ENCODE peak calls at places on chromosomes 5 and 9, in six cellular contexts. One of them, this sample, is unnamed.

GRCh38 chr5:169354263-169354662 is 53.3 kb upstream of the SLIT3 start:
- DNase-seq in H1: no peak
- DNase-seq in K562: no peak
- DNase-seq in SK-N-SH: no peak
- DNase-seq in GM12892: no peak
- DNase-seq in HepG2: no peak
- DNase-seq in this sample: no peak

GRCh38 chr5:87141544-87141943 is 126.1 kb upstream of the RASA1 start:
- DNase-seq in H1: no peak
- DNase-seq in K562: no peak
- DNase-seq in SK-N-SH: no peak
- DNase-seq in GM12892: no peak
- DNase-seq in HepG2: no peak
- DNase-seq in this sample: no peak

GRCh38 chr5:72337159-72337558 is 17.0 kb downstream of the PTCD2 start:
- DNase-seq in H1: no peak
- DNase-seq in K562: no peak
- DNase-seq in SK-N-SH: no peak
- DNase-seq in GM12892: no peak
- DNase-seq in HepG2: no peak
- DNase-seq in this sample: no peak

GRCh38 chr5:76601470-76601869 is 21.7 kb downstream of the F2RL2 start:
- DNase-seq in H1: no peak
- DNase-seq in K562: peak
- DNase-seq in SK-N-SH: peak
- DNase-seq in GM12892: no peak
- DNase-seq in HepG2: peak
- DNase-seq in this sample: peak

GRCh38 chr5:57749396-57749795 is 266.8 kb upstream of the ACTBL2 start:
- DNase-seq in H1: no peak
- DNase-seq in K562: no peak
- DNase-seq in SK-N-SH: no peak
- DNase-seq in GM12892: no peak
- DNase-seq in HepG2: no peak
- DNase-seq in this sample: no peak

GRCh38 chr5:54090495-54091084 is 219.8 kb downstream of the ARL15 start:
- DNase-seq in H1: no peak
- DNase-seq in K562: peak
- DNase-seq in SK-N-SH: no peak
- DNase-seq in GM12892: no peak
- DNase-seq in HepG2: peak
- DNase-seq in this sample: no peak

GRCh38 chr5:37724395-37725125 is 115.3 kb downstream of the GDNF start:
- DNase-seq in H1: no peak
- DNase-seq in K562: no peak
- DNase-seq in SK-N-SH: no peak
- DNase-seq in GM12892: no peak
- DNase-seq in HepG2: no peak
- DNase-seq in this sample: no peak

GRCh38 chr9:32886021-32886420 is 102.7 kb downstream of the TMEM215 start:
- DNase-seq in H1: no peak
- DNase-seq in K562: no peak
- DNase-seq in SK-N-SH: no peak
- DNase-seq in GM12892: no peak
- DNase-seq in HepG2: no peak
- DNase-seq in this sample: no peak

GRCh38 chr5:177141496-177141895 is 7.9 kb downstream of the NSD1 start:
- DNase-seq in H1: no peak
- DNase-seq in K562: no peak
- DNase-seq in SK-N-SH: no peak
- DNase-seq in GM12892: no peak
- DNase-seq in HepG2: no peak
- DNase-seq in this sample: no peak

GRCh38 chr5:159094745-159095144 is 5.0 kb downstream of the EBF1 start:
- DNase-seq in H1: no peak
- DNase-seq in K562: peak
- DNase-seq in SK-N-SH: peak
- DNase-seq in GM12892: no peak
- DNase-seq in HepG2: peak
- DNase-seq in this sample: no peak

GRCh38 chr9:117782931-117783788 is 79.0 kb downstream of the TLR4 start:
- DNase-seq in H1: peak
- DNase-seq in K562: peak
- DNase-seq in SK-N-SH: peak
- DNase-seq in GM12892: no peak
- DNase-seq in HepG2: peak
- DNase-seq in this sample: no peak

GRCh38 chr9:92864152-92864551 is 13.7 kb downstream of the ZNF484 start:
- DNase-seq in H1: no peak
- DNase-seq in K562: no peak
- DNase-seq in SK-N-SH: no peak
- DNase-seq in GM12892: no peak
- DNase-seq in HepG2: no peak
- DNase-seq in this sample: no peak

GRCh38 chr9:76707510-76707909 is 56.7 kb upstream of the PCA3 start:
- DNase-seq in H1: no peak
- DNase-seq in K562: no peak
- DNase-seq in SK-N-SH: no peak
- DNase-seq in GM12892: no peak
- DNase-seq in HepG2: no peak
- DNase-seq in this sample: no peak

GRCh38 chr9:115396071-115396529 is 278.1 kb upstream of the TNC start:
- DNase-seq in H1: no peak
- DNase-seq in K562: no peak
- DNase-seq in SK-N-SH: no peak
- DNase-seq in GM12892: no peak
- DNase-seq in HepG2: no peak
- DNase-seq in this sample: no peak

GRCh38 chr9:116355153-116355827 is 201.7 kb downstream of the PAPPA start:
- DNase-seq in H1: no peak
- DNase-seq in K562: peak
- DNase-seq in SK-N-SH: no peak
- DNase-seq in GM12892: no peak
- DNase-seq in HepG2: peak
- DNase-seq in this sample: no peak

GRCh38 chr9:70229579-70229978 is 29.2 kb upstream of the SMC5 start:
- DNase-seq in H1: no peak
- DNase-seq in K562: peak
- DNase-seq in SK-N-SH: no peak
- DNase-seq in GM12892: no peak
- DNase-seq in HepG2: no peak
- DNase-seq in this sample: no peak

GRCh38 chr5:151264113-151264512 is 11.1 kb downstream of the GM2A start:
- DNase-seq in H1: no peak
- DNase-seq in K562: no peak
- DNase-seq in SK-N-SH: no peak
- DNase-seq in GM12892: no peak
- DNase-seq in HepG2: no peak
- DNase-seq in this sample: no peak

GRCh38 chr9:68560131-68560844 is 19.6 kb upstream of the TMEM252 start:
- DNase-seq in H1: peak
- DNase-seq in K562: peak
- DNase-seq in SK-N-SH: peak
- DNase-seq in GM12892: peak
- DNase-seq in HepG2: peak
- DNase-seq in this sample: no peak

GRCh38 chr5:122153230-122153629 is 23.9 kb downstream of the ZNF474 start:
- DNase-seq in H1: no peak
- DNase-seq in K562: no peak
- DNase-seq in SK-N-SH: no peak
- DNase-seq in GM12892: no peak
- DNase-seq in HepG2: no peak
- DNase-seq in this sample: no peak

GRCh38 chr9:18806277-18806676 is 226.7 kb downstream of the SAXO1 start:
- DNase-seq in H1: no peak
- DNase-seq in K562: no peak
- DNase-seq in SK-N-SH: no peak
- DNase-seq in GM12892: no peak
- DNase-seq in HepG2: no peak
- DNase-seq in this sample: no peak

GRCh38 chr5:95941756-95942155 is 19.9 kb downstream of the ELL2 start:
- DNase-seq in H1: no peak
- DNase-seq in K562: no peak
- DNase-seq in SK-N-SH: no peak
- DNase-seq in GM12892: no peak
- DNase-seq in HepG2: no peak
- DNase-seq in this sample: no peak

GRCh38 chr5:99349842-99350241 is 421.0 kb upstream of the CHD1 start:
- DNase-seq in H1: no peak
- DNase-seq in K562: no peak
- DNase-seq in SK-N-SH: no peak
- DNase-seq in GM12892: no peak
- DNase-seq in HepG2: no peak
- DNase-seq in this sample: no peak

GRCh38 chr5:108607421-108607820 is 140.3 kb upstream of the FER start:
- DNase-seq in H1: no peak
- DNase-seq in K562: no peak
- DNase-seq in SK-N-SH: peak
- DNase-seq in GM12892: no peak
- DNase-seq in HepG2: no peak
- DNase-seq in this sample: no peak

DNA sequence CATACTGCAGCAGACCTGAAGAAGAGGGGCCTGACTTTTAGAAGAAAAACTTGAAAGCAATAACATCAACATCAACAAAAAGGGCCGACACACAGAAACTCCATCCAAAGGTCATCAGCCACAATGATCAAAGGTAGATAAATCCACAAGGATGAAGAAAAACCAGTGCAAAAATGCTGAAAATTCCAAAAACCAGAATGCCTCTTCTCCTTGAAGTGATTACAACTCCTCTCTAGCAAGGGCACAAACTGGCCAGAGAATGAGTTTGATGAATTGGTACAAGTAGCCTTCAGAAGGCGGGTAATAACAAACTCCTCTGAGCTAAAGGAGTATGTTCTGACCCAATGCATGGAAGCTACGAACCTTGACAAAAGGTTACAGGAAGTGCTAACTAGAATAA is 186.2 kb upstream of the RAI14 start:
- DNase-seq in H1: no peak
- DNase-seq in K562: no peak
- DNase-seq in SK-N-SH: no peak
- DNase-seq in GM12892: no peak
- DNase-seq in HepG2: no peak
- DNase-seq in this sample: no peak
- TF ChIP-seq POLR2AphosphoS5 in H1: no peak
- TF ChIP-seq POLR2AphosphoS5 in K562: no peak
- TF ChIP-seq POLR2AphosphoS5 in SK-N-SH: no peak
- TF ChIP-seq POLR2AphosphoS5 in GM12892: no peak
- TF ChIP-seq POLR2AphosphoS5 in HepG2: no peak
- TF ChIP-seq POLR2AphosphoS5 in this sample: no peak

DNA sequence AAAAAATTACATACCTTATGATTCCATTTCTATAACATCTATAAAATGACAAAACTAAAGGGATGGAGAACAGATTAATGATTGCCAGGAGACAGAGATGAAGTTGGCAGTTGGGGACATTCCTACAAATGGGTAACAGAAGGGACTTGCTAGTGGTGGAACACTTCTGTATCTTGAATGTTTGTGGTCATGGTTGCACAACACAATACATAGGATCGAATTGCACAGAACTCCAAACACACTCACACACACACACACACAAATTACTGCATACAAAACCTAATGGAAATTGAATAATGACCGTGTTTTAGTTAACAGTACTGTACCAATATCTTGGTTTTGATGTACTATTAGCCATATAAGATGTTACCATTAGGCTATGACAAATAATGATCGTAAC is 330.7 kb upstream of the POU5F2 start:
- DNase-seq in H1: no peak
- DNase-seq in K562: no peak
- DNase-seq in SK-N-SH: no peak
- DNase-seq in GM12892: no peak
- DNase-seq in HepG2: no peak
- DNase-seq in this sample: no peak
- TF ChIP-seq TAF1 in H1: no peak
- TF ChIP-seq TAF1 in K562: no peak
- TF ChIP-seq TAF1 in SK-N-SH: no peak
- TF ChIP-seq TAF1 in GM12892: no peak
- TF ChIP-seq TAF1 in HepG2: no peak
- TF ChIP-seq TAF1 in this sample: no peak

DNA sequence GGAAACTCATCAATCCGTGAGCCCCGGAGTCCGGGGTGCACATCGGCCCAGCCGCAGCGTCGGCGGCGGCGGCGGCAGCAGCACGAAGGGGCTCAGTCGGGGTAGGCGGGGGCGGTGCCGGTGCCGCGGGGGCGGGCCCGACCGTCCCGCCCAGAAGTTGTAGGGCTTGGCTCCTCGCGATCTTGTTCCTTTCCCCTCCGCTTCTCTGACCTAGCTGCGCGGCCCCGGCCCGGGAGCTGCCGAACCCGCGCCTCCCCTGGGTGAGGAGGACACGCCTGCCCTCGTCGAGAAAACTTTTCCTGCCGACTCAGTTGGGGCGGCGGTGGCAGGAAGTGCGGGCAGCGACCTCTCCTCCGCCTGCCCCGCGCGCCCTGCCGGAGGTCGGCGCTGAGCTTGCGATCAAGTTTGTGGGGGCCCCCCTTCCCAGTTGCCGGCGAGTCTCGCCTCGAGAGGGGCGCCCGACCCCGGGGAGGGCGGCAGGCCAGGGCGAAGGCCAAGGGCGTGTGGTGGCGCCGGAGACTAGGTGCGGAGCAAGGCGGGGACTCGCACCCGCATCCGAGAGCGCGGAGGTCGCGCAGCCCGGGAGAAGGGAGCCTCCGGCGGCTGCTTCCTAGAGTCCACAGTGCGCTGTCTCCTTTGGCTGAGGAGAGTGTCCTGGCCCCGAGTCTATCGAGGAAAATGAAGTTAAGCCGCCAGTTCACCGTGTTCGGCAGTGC is at the start of gene MAN2A1:
- DNase-seq in H1: peak
- DNase-seq in K562: peak
- DNase-seq in SK-N-SH: peak
- DNase-seq in GM12892: peak
- DNase-seq in HepG2: peak
- DNase-seq in this sample: peak
- TF ChIP-seq POLR2AphosphoS5 in H1: peak
- TF ChIP-seq POLR2AphosphoS5 in K562: peak
- TF ChIP-seq POLR2AphosphoS5 in SK-N-SH: no peak
- TF ChIP-seq POLR2AphosphoS5 in GM12892: no peak
- TF ChIP-seq POLR2AphosphoS5 in HepG2: no peak
- TF ChIP-seq POLR2AphosphoS5 in this sample: no peak

DNA sequence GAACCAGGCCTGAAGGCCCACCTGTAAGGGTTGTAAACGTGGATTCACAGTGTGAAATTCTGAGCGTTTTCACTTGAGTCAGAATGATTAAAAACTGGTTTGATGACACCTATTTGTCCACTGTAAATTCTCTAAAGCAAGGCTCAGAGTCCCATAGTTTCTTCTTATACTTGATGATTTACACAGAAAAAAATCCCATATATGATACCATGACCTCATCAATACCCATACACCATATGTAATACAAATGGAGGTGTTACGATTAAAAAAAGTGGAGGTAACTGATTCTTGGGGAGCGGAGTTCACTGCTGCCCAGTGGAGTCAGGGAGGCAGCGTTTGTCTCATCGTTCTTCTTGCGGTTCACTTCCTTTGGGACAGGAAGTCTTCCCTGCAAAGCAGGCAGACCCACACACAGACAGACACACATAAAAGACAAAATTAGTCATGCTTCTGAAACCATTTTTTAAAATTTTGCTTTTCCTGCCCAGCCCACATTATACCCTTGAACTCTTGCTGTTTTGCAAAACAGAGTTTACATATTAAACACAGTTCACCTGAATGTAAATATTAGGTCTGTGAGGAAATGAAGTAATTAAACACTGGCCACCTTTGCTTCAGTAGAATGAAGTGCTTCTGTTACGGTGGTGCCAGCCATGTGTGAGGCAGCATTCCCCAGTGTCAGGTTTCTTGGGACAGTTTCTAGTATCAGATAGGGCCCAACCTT is 26.2 kb downstream of the NREP start:
- DNase-seq in H1: no peak
- DNase-seq in K562: no peak
- DNase-seq in SK-N-SH: no peak
- DNase-seq in GM12892: no peak
- DNase-seq in HepG2: peak
- DNase-seq in this sample: no peak
- TF ChIP-seq TAF1 in H1: no peak
- TF ChIP-seq TAF1 in K562: no peak
- TF ChIP-seq TAF1 in SK-N-SH: no peak
- TF ChIP-seq TAF1 in GM12892: no peak
- TF ChIP-seq TAF1 in HepG2: no peak
- TF ChIP-seq TAF1 in this sample: no peak

This sample was measured in GM12891.